ENCODE peak calls at places on chromosomes 4 and X, in ten cellular contexts. One of them, this sample, is unnamed.
A peak's percentile ranks its signal among the peaks of the same experiment; 100 is the strongest.

GRCh38 chrX:9525511-9526248 is 60.8 kb downstream of the TBL1X start:
- DNase-seq in RPMI7951: no peak
- DNase-seq in progenitor cell of endocrine pancreas: no peak
- DNase-seq in activated T-helper 1 cell treated with anti-CD3 and anti-CD28 coated beads, Interleukin-2, amount 50 U/mL, for 16 hours: no peak
- DNase-seq in uterus: no peak
- DNase-seq in NCI-H2081: no peak
- DNase-seq in Panc1: no peak
- DNase-seq in NCI-H82: no peak
- DNase-seq in COR-L47: no peak
- DNase-seq in PC-3: no peak
- DNase-seq in this sample: no peak

GRCh38 chr4:103994059-103994458 is 274.3 kb upstream of the TACR3 start:
- DNase-seq in PC-3: peak; percentile 25
- DNase-seq in NCI-H2081: peak; percentile 32
- DNase-seq in Panc1: no peak
- DNase-seq in progenitor cell of endocrine pancreas: no peak
- DNase-seq in COR-L47: peak; percentile 21
- DNase-seq in NCI-H82: peak; percentile 26
- DNase-seq in RPMI7951: peak; percentile 0
- DNase-seq in activated T-helper 1 cell treated with anti-CD3 and anti-CD28 coated beads, Interleukin-2, amount 50 U/mL, for 16 hours: no peak
- DNase-seq in uterus: no peak
- DNase-seq in this sample: peak; percentile 42

GRCh38 chrX:7108995-7109634 is 38.4 kb upstream of the STS start:
- DNase-seq in uterus: no peak
- DNase-seq in COR-L47: no peak
- DNase-seq in NCI-H2081: no peak
- DNase-seq in activated T-helper 1 cell treated with anti-CD3 and anti-CD28 coated beads, Interleukin-2, amount 50 U/mL, for 16 hours: no peak
- DNase-seq in Panc1: no peak
- DNase-seq in PC-3: no peak
- DNase-seq in progenitor cell of endocrine pancreas: no peak
- DNase-seq in NCI-H82: peak; percentile 16
- DNase-seq in RPMI7951: no peak
- DNase-seq in this sample: peak; percentile 27

GRCh38 chr4:117996891-117997290 is 37.4 kb upstream of the NDST3 start:
- DNase-seq in uterus: no peak
- DNase-seq in Panc1: no peak
- DNase-seq in NCI-H2081: no peak
- DNase-seq in COR-L47: no peak
- DNase-seq in PC-3: no peak
- DNase-seq in progenitor cell of endocrine pancreas: no peak
- DNase-seq in activated T-helper 1 cell treated with anti-CD3 and anti-CD28 coated beads, Interleukin-2, amount 50 U/mL, for 16 hours: no peak
- DNase-seq in NCI-H82: no peak
- DNase-seq in RPMI7951: no peak
- DNase-seq in this sample: no peak

GRCh38 chrX:33416273-33416805 is 205.0 kb upstream of the DMD start:
- DNase-seq in Panc1: no peak
- DNase-seq in COR-L47: no peak
- DNase-seq in RPMI7951: no peak
- DNase-seq in progenitor cell of endocrine pancreas: no peak
- DNase-seq in PC-3: no peak
- DNase-seq in NCI-H2081: no peak
- DNase-seq in NCI-H82: no peak
- DNase-seq in uterus: no peak
- DNase-seq in activated T-helper 1 cell treated with anti-CD3 and anti-CD28 coated beads, Interleukin-2, amount 50 U/mL, for 16 hours: no peak
- DNase-seq in this sample: no peak

GRCh38 chr4:128455076-128455345 is 167.4 kb upstream of the PGRMC2 start:
- DNase-seq in RPMI7951: peak; percentile 48
- DNase-seq in progenitor cell of endocrine pancreas: no peak
- DNase-seq in NCI-H82: no peak
- DNase-seq in uterus: no peak
- DNase-seq in NCI-H2081: no peak
- DNase-seq in Panc1: no peak
- DNase-seq in COR-L47: no peak
- DNase-seq in PC-3: no peak
- DNase-seq in activated T-helper 1 cell treated with anti-CD3 and anti-CD28 coated beads, Interleukin-2, amount 50 U/mL, for 16 hours: no peak
- DNase-seq in this sample: peak; percentile 38

GRCh38 chr4:113574636-113575103 is 186.9 kb downstream of the CAMK2D start:
- DNase-seq in uterus: no peak
- DNase-seq in COR-L47: no peak
- DNase-seq in RPMI7951: peak; percentile 69
- DNase-seq in progenitor cell of endocrine pancreas: no peak
- DNase-seq in NCI-H82: peak; percentile 80
- DNase-seq in PC-3: no peak
- DNase-seq in Panc1: no peak
- DNase-seq in activated T-helper 1 cell treated with anti-CD3 and anti-CD28 coated beads, Interleukin-2, amount 50 U/mL, for 16 hours: no peak
- DNase-seq in NCI-H2081: no peak
- DNase-seq in this sample: peak; percentile 67

GRCh38 chr4:99024481-99025275 is 29.2 kb downstream of the METAP1 start:
- DNase-seq in activated T-helper 1 cell treated with anti-CD3 and anti-CD28 coated beads, Interleukin-2, amount 50 U/mL, for 16 hours: no peak
- DNase-seq in uterus: no peak
- DNase-seq in PC-3: no peak
- DNase-seq in COR-L47: no peak
- DNase-seq in Panc1: no peak
- DNase-seq in RPMI7951: no peak
- DNase-seq in NCI-H82: peak; percentile 79
- DNase-seq in progenitor cell of endocrine pancreas: no peak
- DNase-seq in NCI-H2081: no peak
- DNase-seq in this sample: peak; percentile 32

GRCh38 chr4:110294165-110294564 is 95.8 kb upstream of the ELOVL6 start:
- DNase-seq in NCI-H2081: no peak
- DNase-seq in uterus: no peak
- DNase-seq in progenitor cell of endocrine pancreas: no peak
- DNase-seq in COR-L47: no peak
- DNase-seq in activated T-helper 1 cell treated with anti-CD3 and anti-CD28 coated beads, Interleukin-2, amount 50 U/mL, for 16 hours: no peak
- DNase-seq in PC-3: peak; percentile 66
- DNase-seq in RPMI7951: peak; percentile 10
- DNase-seq in NCI-H82: no peak
- DNase-seq in Panc1: no peak
- DNase-seq in this sample: no peak

GRCh38 chr4:144716778-144717177 is 70.8 kb downstream of the HHIP start:
- DNase-seq in activated T-helper 1 cell treated with anti-CD3 and anti-CD28 coated beads, Interleukin-2, amount 50 U/mL, for 16 hours: no peak
- DNase-seq in Panc1: no peak
- DNase-seq in NCI-H82: no peak
- DNase-seq in NCI-H2081: no peak
- DNase-seq in progenitor cell of endocrine pancreas: no peak
- DNase-seq in PC-3: peak; percentile 34
- DNase-seq in uterus: no peak
- DNase-seq in RPMI7951: no peak
- DNase-seq in COR-L47: no peak
- DNase-seq in this sample: no peak

GRCh38 chrX:31227250-31227649 is 155.4 kb upstream of the FTHL17 start:
- DNase-seq in COR-L47: no peak
- DNase-seq in NCI-H82: no peak
- DNase-seq in RPMI7951: no peak
- DNase-seq in PC-3: no peak
- DNase-seq in uterus: no peak
- DNase-seq in progenitor cell of endocrine pancreas: no peak
- DNase-seq in activated T-helper 1 cell treated with anti-CD3 and anti-CD28 coated beads, Interleukin-2, amount 50 U/mL, for 16 hours: no peak
- DNase-seq in Panc1: no peak
- DNase-seq in NCI-H2081: no peak
- DNase-seq in this sample: no peak

GRCh38 chr4:190014771-190015537 is 12.1 kb downstream of the FRG2 start:
- DNase-seq in NCI-H2081: no peak
- DNase-seq in RPMI7951: no peak
- DNase-seq in COR-L47: no peak
- DNase-seq in progenitor cell of endocrine pancreas: no peak
- DNase-seq in activated T-helper 1 cell treated with anti-CD3 and anti-CD28 coated beads, Interleukin-2, amount 50 U/mL, for 16 hours: no peak
- DNase-seq in PC-3: no peak
- DNase-seq in uterus: no peak
- DNase-seq in NCI-H82: no peak
- DNase-seq in Panc1: no peak
- DNase-seq in this sample: no peak

GRCh38 chrX:49995021-49995731 is 72.8 kb downstream of the CLCN5 start:
- DNase-seq in RPMI7951: peak; percentile 57
- DNase-seq in COR-L47: no peak
- DNase-seq in PC-3: peak; percentile 66
- DNase-seq in NCI-H2081: no peak
- DNase-seq in Panc1: peak; percentile 32
- DNase-seq in progenitor cell of endocrine pancreas: no peak
- DNase-seq in NCI-H82: no peak
- DNase-seq in uterus: no peak
- DNase-seq in activated T-helper 1 cell treated with anti-CD3 and anti-CD28 coated beads, Interleukin-2, amount 50 U/mL, for 16 hours: no peak
- DNase-seq in this sample: no peak

GRCh38 chrX:30597258-30598012 is 19.9 kb upstream of the TASL start:
- DNase-seq in Panc1: no peak
- DNase-seq in PC-3: peak; percentile 9
- DNase-seq in COR-L47: no peak
- DNase-seq in activated T-helper 1 cell treated with anti-CD3 and anti-CD28 coated beads, Interleukin-2, amount 50 U/mL, for 16 hours: no peak
- DNase-seq in NCI-H82: no peak
- DNase-seq in uterus: no peak
- DNase-seq in RPMI7951: no peak
- DNase-seq in progenitor cell of endocrine pancreas: no peak
- DNase-seq in NCI-H2081: no peak
- DNase-seq in this sample: no peak

GRCh38 chrX:9905288-9905687 is 61.9 kb upstream of the CLDN34 start:
- DNase-seq in NCI-H82: no peak
- DNase-seq in COR-L47: no peak
- DNase-seq in activated T-helper 1 cell treated with anti-CD3 and anti-CD28 coated beads, Interleukin-2, amount 50 U/mL, for 16 hours: no peak
- DNase-seq in PC-3: no peak
- DNase-seq in NCI-H2081: no peak
- DNase-seq in Panc1: no peak
- DNase-seq in RPMI7951: peak; percentile 76
- DNase-seq in progenitor cell of endocrine pancreas: no peak
- DNase-seq in uterus: no peak
- DNase-seq in this sample: no peak

GRCh38 chrX:43604753-43605152 is 51.3 kb upstream of the MAOA start:
- DNase-seq in Panc1: no peak
- DNase-seq in PC-3: no peak
- DNase-seq in NCI-H2081: no peak
- DNase-seq in activated T-helper 1 cell treated with anti-CD3 and anti-CD28 coated beads, Interleukin-2, amount 50 U/mL, for 16 hours: no peak
- DNase-seq in uterus: no peak
- DNase-seq in NCI-H82: no peak
- DNase-seq in progenitor cell of endocrine pancreas: no peak
- DNase-seq in RPMI7951: no peak
- DNase-seq in COR-L47: no peak
- DNase-seq in this sample: no peak

GRCh38 chr4:27176400-27176799 is 315.8 kb downstream of the STIM2 start:
- DNase-seq in NCI-H82: peak; percentile 58
- DNase-seq in COR-L47: peak; percentile 88
- DNase-seq in NCI-H2081: peak; percentile 88
- DNase-seq in PC-3: peak; percentile 59
- DNase-seq in activated T-helper 1 cell treated with anti-CD3 and anti-CD28 coated beads, Interleukin-2, amount 50 U/mL, for 16 hours: no peak
- DNase-seq in RPMI7951: no peak
- DNase-seq in Panc1: no peak
- DNase-seq in progenitor cell of endocrine pancreas: no peak
- DNase-seq in uterus: no peak
- DNase-seq in this sample: peak; percentile 83

GRCh38 chrX:93422693-93423092 is 250.7 kb downstream of the NAP1L3 start:
- DNase-seq in NCI-H82: peak; percentile 68
- DNase-seq in COR-L47: no peak
- DNase-seq in RPMI7951: no peak
- DNase-seq in Panc1: no peak
- DNase-seq in NCI-H2081: peak; percentile 59
- DNase-seq in uterus: no peak
- DNase-seq in progenitor cell of endocrine pancreas: peak; percentile 12
- DNase-seq in activated T-helper 1 cell treated with anti-CD3 and anti-CD28 coated beads, Interleukin-2, amount 50 U/mL, for 16 hours: no peak
- DNase-seq in PC-3: peak; percentile 58
- DNase-seq in this sample: peak; percentile 67

GRCh38 chrX:78747471-78747870 is at the start of gene LPAR4:
- DNase-seq in RPMI7951: peak; percentile 51
- DNase-seq in progenitor cell of endocrine pancreas: no peak
- DNase-seq in Panc1: no peak
- DNase-seq in activated T-helper 1 cell treated with anti-CD3 and anti-CD28 coated beads, Interleukin-2, amount 50 U/mL, for 16 hours: no peak
- DNase-seq in uterus: no peak
- DNase-seq in NCI-H82: no peak
- DNase-seq in NCI-H2081: no peak
- DNase-seq in PC-3: peak; percentile 9
- DNase-seq in COR-L47: no peak
- DNase-seq in this sample: no peak

GRCh38 chrX:117376460-117376859 is 740.1 kb downstream of the KLHL13 start:
- DNase-seq in NCI-H2081: no peak
- DNase-seq in activated T-helper 1 cell treated with anti-CD3 and anti-CD28 coated beads, Interleukin-2, amount 50 U/mL, for 16 hours: no peak
- DNase-seq in Panc1: peak; percentile 12
- DNase-seq in NCI-H82: no peak
- DNase-seq in RPMI7951: no peak
- DNase-seq in PC-3: peak; percentile 78
- DNase-seq in uterus: no peak
- DNase-seq in progenitor cell of endocrine pancreas: no peak
- DNase-seq in COR-L47: no peak
- DNase-seq in this sample: no peak

GRCh38 chr4:176635372-176636261 is 157.1 kb downstream of the VEGFC start:
- DNase-seq in COR-L47: no peak
- DNase-seq in NCI-H82: no peak
- DNase-seq in Panc1: peak; percentile 10
- DNase-seq in NCI-H2081: no peak
- DNase-seq in activated T-helper 1 cell treated with anti-CD3 and anti-CD28 coated beads, Interleukin-2, amount 50 U/mL, for 16 hours: no peak
- DNase-seq in progenitor cell of endocrine pancreas: no peak
- DNase-seq in PC-3: peak; percentile 90
- DNase-seq in RPMI7951: peak; percentile 86
- DNase-seq in uterus: no peak
- DNase-seq in this sample: peak; percentile 46

GRCh38 chr4:186920486-186920885 is 196.8 kb upstream of the FAT1 start:
- DNase-seq in progenitor cell of endocrine pancreas: no peak
- DNase-seq in activated T-helper 1 cell treated with anti-CD3 and anti-CD28 coated beads, Interleukin-2, amount 50 U/mL, for 16 hours: no peak
- DNase-seq in Panc1: no peak
- DNase-seq in RPMI7951: no peak
- DNase-seq in NCI-H82: no peak
- DNase-seq in PC-3: no peak
- DNase-seq in COR-L47: no peak
- DNase-seq in uterus: no peak
- DNase-seq in NCI-H2081: no peak
- DNase-seq in this sample: peak; percentile 56

GRCh38 chr4:48585401-48585800 is 95.3 kb downstream of the ZAR1 start:
- DNase-seq in progenitor cell of endocrine pancreas: no peak
- DNase-seq in RPMI7951: no peak
- DNase-seq in uterus: no peak
- DNase-seq in activated T-helper 1 cell treated with anti-CD3 and anti-CD28 coated beads, Interleukin-2, amount 50 U/mL, for 16 hours: no peak
- DNase-seq in PC-3: no peak
- DNase-seq in COR-L47: no peak
- DNase-seq in NCI-H82: no peak
- DNase-seq in Panc1: no peak
- DNase-seq in NCI-H2081: peak; percentile 40
- DNase-seq in this sample: peak; percentile 26